ENCODE peak calls at places on chromosome 12, in nine cellular contexts. One of them, this sample, is unnamed.

GRCh38 chr12:21528953-21529352 is 2.9 kb downstream of the SPX start:
- DNase-seq in CD4-positive, alpha-beta T cell: no peak
- DNase-seq in HL-60: no peak
- DNase-seq in nephron progenitor cell: no peak
- DNase-seq in stomach: peak; percentile 29
- DNase-seq in progenitor cell of endocrine pancreas: no peak
- DNase-seq in fibroblast of lung: peak; percentile 19
- DNase-seq in neural crest cell: no peak
- DNase-seq in foreskin keratinocyte: no peak
- DNase-seq in this sample: no peak

GRCh38 chr12:26783133-26783531 is 49.9 kb downstream of the ITPR2 start:
- DNase-seq in CD4-positive, alpha-beta T cell: no peak
- DNase-seq in HL-60: no peak
- DNase-seq in nephron progenitor cell: no peak
- DNase-seq in stomach: no peak
- DNase-seq in progenitor cell of endocrine pancreas: no peak
- DNase-seq in fibroblast of lung: no peak
- DNase-seq in neural crest cell: no peak
- DNase-seq in foreskin keratinocyte: no peak
- DNase-seq in this sample: no peak

GRCh38 chr12:2113501-2113912 is 60.7 kb downstream of the CACNA1C start:
- DNase-seq in CD4-positive, alpha-beta T cell: no peak
- DNase-seq in HL-60: no peak
- DNase-seq in nephron progenitor cell: no peak
- DNase-seq in stomach: peak; percentile 65
- DNase-seq in progenitor cell of endocrine pancreas: no peak
- DNase-seq in fibroblast of lung: no peak
- DNase-seq in neural crest cell: no peak
- DNase-seq in foreskin keratinocyte: no peak
- DNase-seq in this sample: no peak

GRCh38 chr12:108129017-108129812 is at the start of gene WSCD2:
- DNase-seq in CD4-positive, alpha-beta T cell: no peak
- DNase-seq in HL-60: peak; percentile 21
- DNase-seq in nephron progenitor cell: peak; percentile 84
- DNase-seq in stomach: peak; percentile 40
- DNase-seq in progenitor cell of endocrine pancreas: peak; percentile 71
- DNase-seq in fibroblast of lung: peak; percentile 13
- DNase-seq in neural crest cell: peak; percentile 70
- DNase-seq in foreskin keratinocyte: no peak
- DNase-seq in this sample: peak; percentile 39

GRCh38 chr12:89731614-89732013 is 23.0 kb upstream of the ATP2B1 start:
- DNase-seq in CD4-positive, alpha-beta T cell: no peak
- DNase-seq in HL-60: no peak
- DNase-seq in nephron progenitor cell: no peak
- DNase-seq in stomach: no peak
- DNase-seq in progenitor cell of endocrine pancreas: no peak
- DNase-seq in fibroblast of lung: peak; percentile 58
- DNase-seq in neural crest cell: no peak
- DNase-seq in foreskin keratinocyte: no peak
- DNase-seq in this sample: no peak

GRCh38 chr12:89984846-89985245 is 276.2 kb upstream of the ATP2B1 start:
- DNase-seq in CD4-positive, alpha-beta T cell: no peak
- DNase-seq in HL-60: no peak
- DNase-seq in nephron progenitor cell: no peak
- DNase-seq in stomach: no peak
- DNase-seq in progenitor cell of endocrine pancreas: no peak
- DNase-seq in fibroblast of lung: no peak
- DNase-seq in neural crest cell: no peak
- DNase-seq in foreskin keratinocyte: no peak
- DNase-seq in this sample: no peak

GRCh38 chr12:50017047-50017446 is 8.2 kb downstream of the RACGAP1 start:
- DNase-seq in CD4-positive, alpha-beta T cell: no peak
- DNase-seq in HL-60: no peak
- DNase-seq in nephron progenitor cell: no peak
- DNase-seq in stomach: peak; percentile 51
- DNase-seq in progenitor cell of endocrine pancreas: no peak
- DNase-seq in fibroblast of lung: peak; percentile 81
- DNase-seq in neural crest cell: no peak
- DNase-seq in foreskin keratinocyte: no peak
- DNase-seq in this sample: no peak

GRCh38 chr12:52631264-52631663 is 12.9 kb upstream of the KRT73 start:
- DNase-seq in CD4-positive, alpha-beta T cell: no peak
- DNase-seq in HL-60: no peak
- DNase-seq in nephron progenitor cell: no peak
- DNase-seq in stomach: no peak
- DNase-seq in progenitor cell of endocrine pancreas: no peak
- DNase-seq in fibroblast of lung: no peak
- DNase-seq in neural crest cell: no peak
- DNase-seq in foreskin keratinocyte: no peak
- DNase-seq in this sample: no peak

GRCh38 chr12:8033153-8034044 is 883 bp downstream of the FOXJ2 start:
- DNase-seq in CD4-positive, alpha-beta T cell: no peak
- DNase-seq in HL-60: no peak
- DNase-seq in nephron progenitor cell: peak; percentile 51
- DNase-seq in stomach: no peak
- DNase-seq in progenitor cell of endocrine pancreas: no peak
- DNase-seq in fibroblast of lung: peak; percentile 48
- DNase-seq in neural crest cell: no peak
- DNase-seq in foreskin keratinocyte: no peak
- DNase-seq in this sample: peak; percentile 29

GRCh38 chr12:57896437-57897201 is 44.7 kb upstream of the ATP23 start:
- DNase-seq in CD4-positive, alpha-beta T cell: no peak
- DNase-seq in HL-60: no peak
- DNase-seq in nephron progenitor cell: peak; percentile 77
- DNase-seq in stomach: peak; percentile 61
- DNase-seq in progenitor cell of endocrine pancreas: peak; percentile 42
- DNase-seq in fibroblast of lung: peak; percentile 70
- DNase-seq in neural crest cell: peak; percentile 49
- DNase-seq in foreskin keratinocyte: no peak
- DNase-seq in this sample: peak; percentile 27

GRCh38 chr12:62472472-62472871 is 5.8 kb downstream of the MON2 start:
- DNase-seq in CD4-positive, alpha-beta T cell: no peak
- DNase-seq in HL-60: no peak
- DNase-seq in nephron progenitor cell: no peak
- DNase-seq in stomach: no peak
- DNase-seq in progenitor cell of endocrine pancreas: no peak
- DNase-seq in fibroblast of lung: no peak
- DNase-seq in neural crest cell: no peak
- DNase-seq in foreskin keratinocyte: no peak
- DNase-seq in this sample: no peak

GRCh38 chr12:53071591-53072551 is 7.3 kb downstream of the SPRYD3 start:
- DNase-seq in CD4-positive, alpha-beta T cell: no peak
- DNase-seq in HL-60: no peak
- DNase-seq in nephron progenitor cell: no peak
- DNase-seq in stomach: no peak
- DNase-seq in progenitor cell of endocrine pancreas: no peak
- DNase-seq in fibroblast of lung: peak; percentile 61
- DNase-seq in neural crest cell: no peak
- DNase-seq in foreskin keratinocyte: no peak
- DNase-seq in this sample: no peak

GRCh38 chr12:119308743-119309456 is 25.6 kb upstream of the CCDC60 start:
- DNase-seq in CD4-positive, alpha-beta T cell: no peak
- DNase-seq in HL-60: no peak
- DNase-seq in nephron progenitor cell: peak; percentile 62
- DNase-seq in stomach: no peak
- DNase-seq in progenitor cell of endocrine pancreas: no peak
- DNase-seq in fibroblast of lung: no peak
- DNase-seq in neural crest cell: peak; percentile 9
- DNase-seq in foreskin keratinocyte: no peak
- DNase-seq in this sample: no peak

GRCh38 chr12:32895688-32896437 is 714 bp downstream of the PKP2 start:
- DNase-seq in CD4-positive, alpha-beta T cell: no peak
- DNase-seq in HL-60: no peak
- DNase-seq in nephron progenitor cell: peak; percentile 43
- DNase-seq in stomach: peak; percentile 47
- DNase-seq in progenitor cell of endocrine pancreas: peak; percentile 34
- DNase-seq in fibroblast of lung: no peak
- DNase-seq in neural crest cell: no peak
- DNase-seq in foreskin keratinocyte: no peak
- DNase-seq in this sample: no peak

GRCh38 chr12:131919051-131919347 is 10.1 kb upstream of the PUS1 start:
- DNase-seq in CD4-positive, alpha-beta T cell: no peak
- DNase-seq in HL-60: no peak
- DNase-seq in nephron progenitor cell: no peak
- DNase-seq in stomach: no peak
- DNase-seq in progenitor cell of endocrine pancreas: no peak
- DNase-seq in fibroblast of lung: no peak
- DNase-seq in neural crest cell: no peak
- DNase-seq in foreskin keratinocyte: no peak
- DNase-seq in this sample: no peak

GRCh38 chr12:46808955-46809697 is 16.7 kb downstream of the SLC38A4 start:
- DNase-seq in CD4-positive, alpha-beta T cell: no peak
- DNase-seq in HL-60: no peak
- DNase-seq in nephron progenitor cell: no peak
- DNase-seq in stomach: no peak
- DNase-seq in progenitor cell of endocrine pancreas: no peak
- DNase-seq in fibroblast of lung: no peak
- DNase-seq in neural crest cell: no peak
- DNase-seq in foreskin keratinocyte: no peak
- DNase-seq in this sample: no peak

DNA sequence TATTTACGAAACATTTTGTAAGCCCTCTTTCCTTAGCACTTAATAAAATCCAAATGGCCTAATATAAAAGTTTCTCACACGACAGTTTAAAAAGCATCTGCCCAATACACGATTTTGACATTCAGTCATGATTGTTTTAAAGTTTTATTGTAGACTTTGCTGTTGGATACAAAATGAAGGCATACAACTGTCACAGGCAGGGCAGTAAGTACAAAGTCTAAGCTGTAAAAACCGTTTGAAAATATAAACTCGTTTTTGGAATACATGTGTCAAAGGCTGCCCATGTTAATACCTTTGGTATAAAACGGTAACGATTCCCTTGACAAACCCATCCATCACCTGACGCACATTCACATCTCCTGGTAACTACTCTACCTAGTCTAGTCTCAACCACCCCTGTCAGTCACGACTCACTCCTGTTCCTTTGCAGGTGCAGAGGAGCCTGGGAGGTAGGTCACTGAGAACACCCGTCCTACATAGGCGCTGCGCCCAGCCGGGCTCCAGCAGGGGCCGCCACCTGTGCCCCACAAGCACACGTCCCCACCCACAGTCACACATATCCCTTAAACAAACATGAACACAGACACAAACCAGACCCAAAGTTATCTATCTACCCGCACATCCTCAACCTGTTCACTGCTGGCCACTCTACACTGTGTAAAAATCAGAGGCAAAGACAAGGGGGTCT is 27.1 kb downstream of the KCTD10 start:
- DNase-seq in CD4-positive, alpha-beta T cell: no peak
- DNase-seq in HL-60: no peak
- DNase-seq in nephron progenitor cell: no peak
- DNase-seq in stomach: no peak
- DNase-seq in progenitor cell of endocrine pancreas: no peak
- DNase-seq in fibroblast of lung: no peak
- DNase-seq in neural crest cell: no peak
- DNase-seq in foreskin keratinocyte: no peak
- DNase-seq in this sample: no peak
- TF ChIP-seq CTCF in CD4-positive, alpha-beta T cell: no peak
- TF ChIP-seq CTCF in HL-60: no peak
- TF ChIP-seq CTCF in nephron progenitor cell: no peak
- TF ChIP-seq CTCF in stomach: no peak
- TF ChIP-seq CTCF in progenitor cell of endocrine pancreas: no peak
- TF ChIP-seq CTCF in fibroblast of lung: no peak
- TF ChIP-seq CTCF in neural crest cell: no peak
- TF ChIP-seq CTCF in foreskin keratinocyte: no peak
- TF ChIP-seq CTCF in this sample: no peak

GRCh38 chr12:22544038-22544979 is at the start of gene C2CD5:
- DNase-seq in CD4-positive, alpha-beta T cell: peak; percentile 94
- DNase-seq in HL-60: peak; percentile 98
- DNase-seq in nephron progenitor cell: peak; percentile 95
- DNase-seq in stomach: peak; percentile 97
- DNase-seq in progenitor cell of endocrine pancreas: peak; percentile 98
- DNase-seq in fibroblast of lung: peak; percentile 98
- DNase-seq in neural crest cell: peak; percentile 92
- DNase-seq in foreskin keratinocyte: peak; percentile 87
- DNase-seq in this sample: peak; percentile 86
- TF ChIP-seq CTCF in CD4-positive, alpha-beta T cell: peak; percentile 37
- TF ChIP-seq CTCF in HL-60: no peak
- TF ChIP-seq CTCF in nephron progenitor cell: no peak
- TF ChIP-seq CTCF in stomach: no peak
- TF ChIP-seq CTCF in progenitor cell of endocrine pancreas: peak; percentile 51
- TF ChIP-seq CTCF in fibroblast of lung: no peak
- TF ChIP-seq CTCF in neural crest cell: peak; percentile 46
- TF ChIP-seq CTCF in foreskin keratinocyte: peak; percentile 52
- TF ChIP-seq CTCF in this sample: no peak

DNA sequence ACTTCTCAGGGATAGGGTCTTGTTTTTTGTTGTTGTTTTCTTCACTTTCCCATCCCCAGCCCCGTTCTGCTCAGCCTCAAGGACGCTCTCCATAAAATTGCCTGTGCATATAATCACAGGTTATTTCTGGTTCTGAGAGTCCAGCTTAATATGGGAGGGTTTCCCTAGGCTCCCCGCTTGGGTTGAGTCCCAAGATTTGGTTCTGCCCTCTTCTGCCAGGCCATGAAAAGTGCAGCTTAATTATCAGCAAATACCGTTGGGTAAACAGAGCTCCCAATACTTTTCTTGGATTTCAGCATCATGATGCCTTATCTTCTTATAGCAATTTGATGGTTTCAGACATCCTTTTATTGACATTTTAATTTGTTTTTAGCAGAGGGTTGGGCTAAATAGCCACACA is 75.6 kb downstream of the GRIN2B start:
- DNase-seq in CD4-positive, alpha-beta T cell: no peak
- DNase-seq in HL-60: no peak
- DNase-seq in nephron progenitor cell: no peak
- DNase-seq in stomach: no peak
- DNase-seq in progenitor cell of endocrine pancreas: no peak
- DNase-seq in fibroblast of lung: no peak
- DNase-seq in neural crest cell: no peak
- DNase-seq in foreskin keratinocyte: no peak
- DNase-seq in this sample: no peak
- TF ChIP-seq CTCF in CD4-positive, alpha-beta T cell: no peak
- TF ChIP-seq CTCF in HL-60: no peak
- TF ChIP-seq CTCF in nephron progenitor cell: no peak
- TF ChIP-seq CTCF in stomach: no peak
- TF ChIP-seq CTCF in progenitor cell of endocrine pancreas: no peak
- TF ChIP-seq CTCF in fibroblast of lung: no peak
- TF ChIP-seq CTCF in neural crest cell: no peak
- TF ChIP-seq CTCF in foreskin keratinocyte: no peak
- TF ChIP-seq CTCF in this sample: no peak

DNA sequence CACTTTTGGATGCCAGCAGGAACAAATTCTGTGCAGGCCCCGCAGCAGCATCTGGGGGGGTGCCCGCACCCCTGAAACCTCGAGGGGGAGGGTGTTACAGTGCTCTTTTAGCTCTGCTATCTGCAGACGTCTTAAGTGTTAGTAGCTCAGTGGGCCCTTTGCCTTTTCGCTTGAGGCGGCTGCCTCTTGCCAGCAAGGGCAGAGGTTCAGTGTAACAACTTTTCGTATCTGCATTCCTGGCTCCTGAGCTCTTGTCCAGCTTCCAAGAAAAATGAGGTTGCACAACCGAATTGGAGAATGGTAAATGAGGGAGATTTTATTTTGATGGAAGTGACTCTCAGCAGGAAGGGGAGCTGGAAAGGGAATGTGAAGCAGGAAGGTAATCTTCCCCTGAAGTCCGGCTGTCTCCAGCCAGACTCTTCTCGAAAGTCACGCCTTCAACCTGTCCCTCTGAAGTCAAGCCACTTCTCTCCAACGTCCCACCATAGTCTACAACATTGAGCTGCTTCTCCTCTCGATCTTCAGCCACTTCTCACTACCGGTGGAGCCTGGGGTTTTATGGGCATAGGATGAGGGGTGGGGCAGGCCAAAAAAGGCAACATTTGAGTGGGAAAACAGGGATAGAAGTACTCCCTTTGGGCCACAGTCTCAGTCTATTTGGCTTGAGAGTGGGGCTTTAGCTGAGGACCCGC is 17.8 kb downstream of the TAS2R50 start:
- DNase-seq in CD4-positive, alpha-beta T cell: no peak
- DNase-seq in HL-60: no peak
- DNase-seq in nephron progenitor cell: no peak
- DNase-seq in stomach: peak; percentile 66
- DNase-seq in progenitor cell of endocrine pancreas: no peak
- DNase-seq in fibroblast of lung: peak; percentile 82
- DNase-seq in neural crest cell: no peak
- DNase-seq in foreskin keratinocyte: peak; percentile 6
- DNase-seq in this sample: no peak
- TF ChIP-seq CTCF in CD4-positive, alpha-beta T cell: no peak
- TF ChIP-seq CTCF in HL-60: no peak
- TF ChIP-seq CTCF in nephron progenitor cell: no peak
- TF ChIP-seq CTCF in stomach: no peak
- TF ChIP-seq CTCF in progenitor cell of endocrine pancreas: no peak
- TF ChIP-seq CTCF in fibroblast of lung: no peak
- TF ChIP-seq CTCF in neural crest cell: no peak
- TF ChIP-seq CTCF in foreskin keratinocyte: no peak
- TF ChIP-seq CTCF in this sample: no peak